ENCODE peak calls at places on chromosomes 11 and 22, in ten cellular contexts. H is A549, D is body of pancreas, V is tibial nerve, X is IMR-90, L is Peyer's patch, E is testis, Z is ovary, O is uterus, T is HCT116. F is an unnamed sample.

GRCh38 chr11:22466351-22466750 is 128.2 kb downstream of the SLC17A6 start:
- DNase-seq in Z (no peak), E (no peak), T (no peak), V (no peak), L (no peak), O (no peak), H (no peak), X (peak), D (no peak), F (no peak)

GRCh38 chr11:129702410-129703390 is 112.9 kb upstream of the TMEM45B start:
- DNase-seq in L (no peak), X (no peak), T (no peak), E (no peak), Z (no peak), H (no peak), V (no peak), D (no peak), O (no peak), F (peak)

GRCh38 chr11:7348432-7349298 is 97.0 kb downstream of the SYT9 start:
- DNase-seq in V (no peak), O (no peak), T (no peak), X (no peak), L (no peak), E (no peak), D (no peak), H (no peak), Z (no peak), F (no peak)

GRCh38 chr11:93591247-93591898 is 48.2 kb upstream of the SMCO4 start:
- DNase-seq in X (peak), T (peak), V (no peak), E (no peak), L (no peak), D (no peak), O (no peak), Z (no peak), H (no peak), F (no peak)

GRCh38 chr11:86717817-86718501 is 45.5 kb upstream of the ME3 start:
- DNase-seq in D (no peak), H (peak), X (no peak), Z (no peak), V (no peak), T (no peak), O (no peak), L (no peak), E (no peak), F (no peak)

GRCh38 chr22:45632791-45633515 is 38.7 kb upstream of the ATXN10 start:
- DNase-seq in O (no peak), Z (no peak), V (no peak), E (no peak), D (peak), L (no peak), T (no peak), H (no peak), X (no peak), F (no peak)

GRCh38 chr11:86938900-86939880 is 16.0 kb downstream of the FZD4 start:
- DNase-seq in V (peak), T (peak), D (no peak), L (no peak), E (no peak), Z (no peak), O (no peak), H (peak), X (peak), F (no peak)

GRCh38 chr11:123382555-123383074 is 47.5 kb upstream of the GRAMD1B start:
- DNase-seq in O (no peak), Z (no peak), L (no peak), T (no peak), H (no peak), E (no peak), X (no peak), V (no peak), D (no peak), F (no peak)

GRCh38 chr11:10916674-10917073 is 58.8 kb upstream of the ZBED5 start:
- DNase-seq in Z (no peak), V (no peak), X (no peak), L (no peak), H (no peak), E (no peak), T (no peak), O (no peak), D (no peak), F (no peak)

DNA sequence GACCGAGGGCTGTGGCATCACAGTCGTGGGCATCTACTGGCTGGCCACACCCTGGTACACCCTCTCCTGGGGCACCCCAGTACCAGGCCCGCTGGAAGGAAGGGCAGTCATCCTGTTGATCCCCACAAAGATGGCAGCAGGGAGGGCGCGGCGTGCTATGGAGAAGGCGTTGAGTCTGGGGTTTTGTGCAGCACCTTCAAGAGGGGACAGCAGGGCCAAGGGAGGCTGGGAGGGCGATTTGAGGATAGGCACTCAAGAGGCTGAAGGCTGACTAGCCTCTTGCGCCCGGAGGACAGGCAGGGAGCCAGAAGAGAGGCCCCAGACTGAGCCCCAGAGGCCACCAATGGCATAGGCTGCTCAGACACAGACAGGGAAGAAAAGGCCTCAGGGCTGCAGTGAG is 2.2 kb upstream of the BRSK2 start:
- DNase-seq in O (no peak), X (no peak), T (no peak), V (no peak), E (no peak), Z (peak), L (no peak), D (no peak), H (no peak), F (no peak)
- TF ChIP-seq CTCF in O (no peak), X (no peak), T (no peak), V (no peak), E (no peak), Z (no peak), L (no peak), D (no peak), H (no peak), F (no peak)

GRCh38 chr22:17980013-17980510 is 44.3 kb downstream of the MICAL3 start:
- DNase-seq in X (no peak), H (no peak), L (no peak), V (no peak), E (no peak), O (no peak), D (no peak), Z (no peak), T (no peak), F (no peak)
- H3K4me3 ChIP-seq in X (no peak), H (no peak), L (no peak), V (no peak), E (no peak), O (no peak), D (no peak), Z (no peak), T (no peak), F (no peak)

DNA sequence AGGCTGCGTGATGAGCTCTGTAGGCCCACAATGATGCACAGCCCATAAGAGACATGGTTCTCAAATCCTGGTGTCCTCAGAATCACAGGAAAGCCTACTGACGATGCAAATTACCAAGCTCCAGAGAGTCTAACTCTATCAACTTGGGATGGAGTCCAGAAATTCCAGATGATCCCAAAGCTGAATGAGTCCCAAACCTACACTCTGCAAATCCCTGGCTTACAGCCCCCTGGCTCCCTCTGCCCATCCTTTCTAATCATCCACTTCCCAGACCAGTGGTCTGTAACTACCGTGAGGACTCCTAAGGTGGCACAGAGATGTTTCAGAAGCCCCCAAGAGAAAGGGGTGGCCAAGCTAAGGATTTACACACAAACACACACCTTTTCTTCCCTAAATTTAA is 13.5 kb downstream of the ARFGAP2 start:
- DNase-seq in T (no peak), H (no peak), X (no peak), Z (no peak), O (no peak), D (no peak), L (no peak), V (no peak), E (no peak), F (no peak)
- TF ChIP-seq POLR2A in T (no peak), H (no peak), X (no peak), Z (no peak), O (no peak), D (no peak), L (no peak), V (no peak), E (no peak), F (no peak)

DNA sequence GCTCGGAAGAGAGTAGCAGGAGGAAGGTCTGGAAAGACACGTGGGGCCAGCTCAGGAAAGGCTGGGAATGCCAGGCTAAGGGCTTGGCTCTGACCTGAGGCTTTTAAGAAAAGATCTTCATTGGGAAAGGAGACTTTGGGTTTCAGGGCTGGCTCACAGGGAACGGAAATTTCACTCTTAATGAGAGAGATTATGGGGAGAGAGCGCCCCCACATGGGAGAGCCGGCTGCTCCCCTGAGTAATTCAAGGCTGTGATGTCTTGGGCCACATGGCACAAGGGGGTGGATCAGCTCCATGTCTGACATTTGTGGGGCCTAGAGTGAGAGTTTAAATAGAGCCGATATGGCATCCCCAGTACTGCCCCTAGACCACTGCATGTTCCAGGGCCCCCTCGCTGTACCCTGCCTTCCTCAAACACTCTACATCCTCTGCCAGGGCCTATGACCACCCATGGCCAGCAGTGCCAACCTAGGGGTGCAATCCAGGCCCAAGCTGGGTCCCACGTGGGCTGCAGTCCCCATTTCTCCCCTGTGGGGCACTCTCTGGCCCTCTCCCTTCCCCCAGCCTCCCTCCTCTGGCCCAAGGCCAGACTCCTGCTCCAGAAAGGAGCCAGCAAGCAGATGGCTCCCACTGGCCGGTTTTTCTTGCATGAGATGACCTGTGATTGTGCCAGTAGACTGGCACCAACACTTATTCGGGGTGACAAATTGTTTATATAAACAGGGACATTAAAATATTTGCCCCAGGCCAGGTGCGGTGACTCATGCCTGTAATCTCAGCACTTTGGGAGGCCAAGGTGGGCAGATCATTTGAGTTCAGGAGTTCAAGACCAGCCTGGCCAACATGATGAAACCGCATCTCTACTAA is 75.2 kb downstream of the ISX start:
- DNase-seq in V (no peak), D (no peak), Z (no peak), O (no peak), H (no peak), L (no peak), E (peak), T (no peak), X (no peak), F (no peak)
- TF ChIP-seq CTCF in V (no peak), D (no peak), Z (no peak), O (no peak), H (no peak), L (peak), E (no peak), T (peak), X (no peak), F (no peak)

DNA sequence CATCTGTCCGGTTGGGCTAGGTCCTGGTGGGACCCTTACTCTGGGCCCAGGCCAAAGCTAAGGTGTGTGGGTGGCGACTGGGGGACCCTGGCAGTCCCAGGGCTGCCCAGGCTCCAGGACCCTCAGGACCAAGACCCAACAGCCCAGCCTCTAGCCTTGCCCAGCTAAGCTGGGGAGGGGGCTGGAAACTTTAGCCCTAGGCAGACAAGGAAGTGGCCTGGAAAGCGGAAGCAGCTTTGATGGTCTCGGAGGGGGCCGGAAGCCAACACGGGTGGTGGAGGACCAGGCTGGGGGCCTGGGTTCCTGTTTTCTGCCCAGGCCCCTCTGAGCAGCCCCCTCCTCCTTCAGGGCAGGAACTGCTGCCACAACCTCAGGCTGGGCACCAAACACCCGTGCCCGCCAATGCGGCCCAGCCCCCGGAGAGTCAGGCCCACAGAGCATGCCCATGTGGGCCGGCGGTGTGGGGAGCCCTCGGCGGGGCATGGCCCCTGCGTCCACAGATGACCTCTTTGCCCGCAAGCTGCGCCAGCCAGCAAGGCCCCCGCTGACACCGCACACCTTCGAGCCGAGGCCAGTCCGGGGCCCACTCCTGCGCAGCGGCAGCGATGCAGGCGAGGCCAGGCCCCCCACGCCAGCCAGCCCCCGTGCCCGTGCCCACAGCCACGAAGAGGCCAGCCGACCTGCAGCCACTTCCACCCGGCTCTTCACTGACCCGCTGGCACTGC is 2.7 kb downstream of the SIPA1 start:
- DNase-seq in T (no peak), O (no peak), H (no peak), L (peak), X (no peak), E (no peak), Z (no peak), V (peak), D (peak), F (no peak)
- H3K4me3 ChIP-seq in T (no peak), O (no peak), H (no peak), L (peak), X (no peak), E (no peak), Z (no peak), V (peak), D (no peak), F (no peak)

DNA sequence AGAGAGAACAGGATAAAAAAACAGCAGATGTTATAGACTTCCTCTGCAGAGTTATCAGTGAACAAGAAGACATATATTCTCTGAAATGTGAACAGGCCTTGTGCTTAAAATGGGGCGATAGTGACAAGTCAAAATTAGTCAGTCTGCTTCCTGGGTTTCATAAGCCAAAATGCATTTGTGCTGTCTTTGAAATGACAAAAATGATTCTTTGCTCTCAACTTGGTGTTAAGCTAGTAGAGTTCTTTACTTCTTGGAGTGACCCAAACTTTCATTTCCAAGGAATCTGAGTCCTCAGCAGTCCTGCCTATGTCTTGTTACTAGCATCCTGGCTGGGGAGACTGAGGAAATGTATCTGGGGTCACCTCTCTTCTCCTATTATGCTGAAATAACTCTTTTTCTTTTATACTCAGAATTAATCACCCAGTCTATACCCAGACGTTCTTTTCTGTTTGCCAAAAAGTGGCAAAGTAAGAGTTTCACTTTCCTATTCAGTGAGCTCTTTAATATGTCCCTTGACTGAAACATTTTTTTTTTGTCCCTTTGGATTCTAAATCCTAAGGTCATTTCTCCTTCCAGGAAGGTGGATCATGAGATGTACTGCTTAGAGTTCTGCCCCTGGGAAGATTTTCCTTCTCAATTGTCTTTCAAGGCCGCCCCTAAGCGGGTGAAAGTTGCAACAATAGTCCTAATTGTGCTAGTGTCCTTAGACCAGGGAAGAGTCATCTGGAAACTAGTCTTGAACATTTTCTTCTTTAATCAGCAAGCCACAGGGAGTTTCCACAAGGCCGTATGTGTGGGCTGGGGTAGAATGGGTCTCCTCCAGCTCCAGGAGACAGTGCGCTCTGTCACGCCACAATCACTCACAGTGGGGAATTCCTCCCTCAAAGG is 52.9 kb upstream of the RDX start:
- DNase-seq in O (no peak), X (no peak), Z (no peak), T (no peak), E (peak), V (no peak), D (no peak), L (no peak), H (no peak), F (no peak)
- TF ChIP-seq POLR2A in O (no peak), X (no peak), Z (no peak), T (no peak), E (no peak), V (no peak), D (no peak), L (no peak), H (no peak), F (no peak)

DNA sequence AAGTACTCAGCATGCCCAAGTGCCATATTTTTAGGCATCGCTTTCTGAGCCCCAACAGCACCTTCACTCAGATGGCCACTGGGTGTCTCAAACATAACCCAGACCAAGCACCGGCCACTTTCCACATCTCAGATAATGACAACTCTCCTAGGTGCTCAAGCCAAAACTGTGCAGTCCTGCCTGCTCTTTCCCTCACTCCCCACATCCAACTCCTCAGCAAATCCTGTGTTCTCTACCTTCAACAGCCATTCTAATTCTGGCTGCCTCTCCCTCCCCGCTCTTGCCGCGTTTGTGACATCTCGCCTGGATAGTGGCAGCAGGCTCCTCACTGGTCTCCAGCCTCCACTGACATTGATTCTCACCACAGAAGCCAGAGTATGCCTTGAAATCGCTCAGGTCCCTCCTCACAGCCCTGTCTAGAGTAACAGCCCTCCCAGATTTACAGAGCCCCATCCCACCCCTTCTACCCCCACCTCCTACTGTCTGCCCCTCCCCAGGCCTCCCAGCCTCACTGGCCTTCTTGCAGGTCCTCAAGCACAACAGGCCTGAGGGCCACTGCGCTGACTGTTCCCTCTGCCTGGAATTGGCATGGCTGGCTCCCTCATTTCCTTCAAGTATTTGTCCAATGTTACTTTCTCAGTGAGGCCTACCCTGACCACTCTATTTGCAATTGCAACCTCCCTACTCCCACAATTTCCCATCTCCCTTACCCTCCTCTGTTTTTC is 1.3 kb upstream of the PHETA2 start:
- DNase-seq in T (no peak), Z (no peak), H (no peak), L (no peak), O (no peak), D (no peak), V (no peak), E (no peak), X (no peak), F (peak)
- TF ChIP-seq CTCF in T (no peak), Z (no peak), H (no peak), L (no peak), O (no peak), D (no peak), V (no peak), E (no peak), X (no peak), F (no peak)